ENCODE peak calls at places on chromosomes 3 and 15, in five cellular contexts. P is dorsolateral prefrontal cortex, O is mucosa of descending colon, L is GM20000, N is foreskin fibroblast. R is an unnamed sample.

GRCh38 chr15:35751421-35752133 is 205.6 kb upstream of the DPH6 start:
- DNase-seq in P (no peak), L (peak), O (no peak), N (peak), R (peak)

GRCh38 chr15:100330221-100330620 is 11.6 kb downstream of the ADAMTS17 start:
- DNase-seq in P (no peak), O (no peak), N (no peak), L (no peak), R (no peak)

GRCh38 chr3:196222876-196223595 is 6.7 kb downstream of the SLC51A start:
- DNase-seq in O (no peak), L (no peak), P (no peak), N (no peak), R (no peak)

GRCh38 chr3:175857666-175858270 is 998.6 kb downstream of the NAALADL2 start:
- DNase-seq in L (no peak), P (no peak), O (no peak), N (no peak), R (no peak)

GRCh38 chr15:100628746-100629145 is 26.4 kb downstream of the ASB7 start:
- DNase-seq in P (no peak), O (no peak), N (no peak), L (no peak), R (no peak)

GRCh38 chr3:78287085-78287484 is 1247.2 kb downstream of the ROBO2 start:
- DNase-seq in N (peak), L (no peak), O (no peak), P (no peak), R (no peak)

GRCh38 chr3:170372190-170372879 is 14.8 kb downstream of the SKIL start:
- DNase-seq in P (no peak), L (no peak), N (peak), O (no peak), R (no peak)

GRCh38 chr3:16085884-16086608 is 88.4 kb upstream of the GALNT15 start:
- DNase-seq in L (no peak), N (no peak), O (no peak), P (peak), R (no peak)

GRCh38 chr3:149384911-149385321 is 7.5 kb upstream of the TM4SF1 start:
- DNase-seq in O (no peak), P (no peak), L (no peak), N (peak), R (no peak)

GRCh38 chr3:62201438-62202035 is 171.8 kb downstream of the FEZF2 start:
- DNase-seq in P (no peak), L (peak), N (peak), O (no peak), R (peak)

GRCh38 chr3:65245133-65246076 is 557.6 kb upstream of the ADAMTS9 start:
- DNase-seq in P (no peak), O (no peak), L (no peak), N (peak), R (no peak)

GRCh38 chr3:101829066-101829830 is 20.1 kb upstream of the NFKBIZ start:
- DNase-seq in P (no peak), O (peak), L (no peak), N (peak), R (no peak)

GRCh38 chr3:82496890-82497560 is 735.6 kb upstream of the GBE1 start:
- DNase-seq in P (no peak), N (peak), O (no peak), L (no peak), R (peak)

GRCh38 chr3:172415323-172415722 is 32.9 kb downstream of the GHSR start:
- DNase-seq in N (no peak), L (no peak), P (no peak), O (no peak), R (no peak)

GRCh38 chr15:68429691-68430470 is 2.1 kb downstream of the ITGA11 start:
- DNase-seq in N (no peak), O (no peak), P (no peak), L (no peak), R (no peak)

DNA sequence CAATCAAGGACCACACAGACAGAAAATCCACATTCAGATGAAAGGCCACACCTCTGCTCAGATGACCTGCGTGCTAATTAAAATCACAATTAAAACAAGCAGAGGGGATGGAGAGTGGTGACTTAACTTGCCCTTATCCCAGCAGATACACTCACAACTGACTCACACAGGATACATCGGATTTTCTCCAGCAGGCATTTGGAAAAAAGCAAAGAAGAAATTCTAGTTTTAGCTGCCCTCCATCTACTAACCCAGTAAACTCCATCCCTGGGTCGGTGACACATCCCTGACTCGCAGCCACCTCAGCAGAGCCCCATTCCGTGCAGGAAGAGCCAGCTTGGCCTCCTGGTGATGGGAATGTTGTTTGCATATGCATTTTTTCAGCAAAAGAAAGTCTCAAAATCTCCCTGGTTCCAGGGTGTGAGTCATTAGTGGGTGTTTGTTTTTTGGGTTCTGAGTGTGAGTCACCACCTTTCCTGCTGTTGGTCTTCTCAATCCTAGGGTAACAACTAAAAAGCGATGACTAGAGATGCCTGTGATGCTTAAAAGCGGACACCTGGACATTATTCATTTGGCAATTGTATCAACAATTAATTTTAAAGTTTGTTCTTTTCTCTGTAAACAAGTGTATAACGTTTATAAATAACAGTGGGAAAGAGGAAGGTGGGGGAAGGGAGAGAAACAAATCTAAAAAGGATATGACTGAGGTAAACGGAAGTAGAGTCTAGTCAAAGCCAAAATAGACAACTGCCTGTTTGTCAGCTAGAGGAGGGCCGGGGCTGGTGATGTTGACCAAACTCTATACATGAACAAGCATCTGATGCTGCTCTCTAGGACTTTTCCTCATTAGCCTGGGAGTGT is 49.8 kb upstream of the SLC4A7 start:
- DNase-seq in N (peak), L (peak), P (no peak), O (peak), R (peak)
- TF ChIP-seq CTCF in N (peak), L (no peak), P (no peak), O (no peak), R (peak)

GRCh38 chr3:188946351-188946750 is 225.4 kb upstream of the TPRG1 start:
- DNase-seq in N (no peak), O (no peak), L (no peak), P (no peak), R (no peak)

GRCh38 chr3:188947983-188948657 is 223.7 kb upstream of the TPRG1 start:
- DNase-seq in O (peak), L (no peak), N (peak), P (peak), R (no peak)

GRCh38 chr3:188946837-188947236 is 224.9 kb upstream of the TPRG1 start:
- DNase-seq in O (no peak), N (peak), L (no peak), P (no peak), R (no peak)

GRCh38 chr3:188948658-188949400 is 222.9 kb upstream of the TPRG1 start:
- DNase-seq in P (no peak), N (peak), O (no peak), L (no peak), R (no peak)

DNA sequence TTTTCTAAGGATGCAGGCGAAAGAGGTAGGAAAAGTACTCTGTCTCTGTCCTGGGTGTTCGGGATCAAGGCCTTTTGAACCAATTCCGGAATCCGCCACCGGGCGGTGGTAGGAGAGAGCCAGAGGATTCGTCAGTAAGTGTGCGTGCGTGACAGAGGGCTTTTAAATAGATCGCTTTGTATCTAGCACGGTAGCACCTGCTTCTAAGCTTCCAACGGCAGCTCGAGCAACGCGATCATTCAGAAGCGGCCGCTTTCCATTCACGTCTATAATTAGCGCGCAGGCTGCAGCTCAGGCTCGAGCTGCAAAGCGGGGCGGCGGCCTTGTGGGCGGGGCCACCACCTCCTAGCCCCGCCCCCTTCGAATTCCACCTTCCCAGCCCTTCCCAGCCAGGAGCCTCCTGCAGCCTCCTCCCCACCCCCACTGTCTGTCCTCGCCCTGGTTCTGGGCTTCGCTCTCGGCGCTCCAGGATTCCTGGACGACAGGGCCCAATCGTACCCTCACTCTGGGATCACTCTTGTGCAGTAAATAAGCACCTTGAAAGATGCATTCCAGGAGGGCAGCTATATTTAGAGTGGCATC is 224.3 kb upstream of the TPRG1 start:
- DNase-seq in O (peak), L (no peak), P (peak), N (peak), R (peak)
- TF ChIP-seq CTCF in O (peak), L (no peak), P (peak), N (peak), R (peak)

GRCh38 chr15:70516408-70517193 is 246.8 kb downstream of the UACA start:
- DNase-seq in L (no peak), N (no peak), P (no peak), O (no peak), R (no peak)
- TF ChIP-seq CTCF in L (no peak), N (no peak), P (no peak), O (no peak), R (no peak)

GRCh38 chr15:42083916-42084315 is 10.4 kb downstream of the PLA2G4D start:
- DNase-seq in L (no peak), P (no peak), O (no peak), N (no peak), R (no peak)
- TF ChIP-seq CTCF in L (no peak), P (no peak), O (no peak), N (no peak), R (no peak)

DNA sequence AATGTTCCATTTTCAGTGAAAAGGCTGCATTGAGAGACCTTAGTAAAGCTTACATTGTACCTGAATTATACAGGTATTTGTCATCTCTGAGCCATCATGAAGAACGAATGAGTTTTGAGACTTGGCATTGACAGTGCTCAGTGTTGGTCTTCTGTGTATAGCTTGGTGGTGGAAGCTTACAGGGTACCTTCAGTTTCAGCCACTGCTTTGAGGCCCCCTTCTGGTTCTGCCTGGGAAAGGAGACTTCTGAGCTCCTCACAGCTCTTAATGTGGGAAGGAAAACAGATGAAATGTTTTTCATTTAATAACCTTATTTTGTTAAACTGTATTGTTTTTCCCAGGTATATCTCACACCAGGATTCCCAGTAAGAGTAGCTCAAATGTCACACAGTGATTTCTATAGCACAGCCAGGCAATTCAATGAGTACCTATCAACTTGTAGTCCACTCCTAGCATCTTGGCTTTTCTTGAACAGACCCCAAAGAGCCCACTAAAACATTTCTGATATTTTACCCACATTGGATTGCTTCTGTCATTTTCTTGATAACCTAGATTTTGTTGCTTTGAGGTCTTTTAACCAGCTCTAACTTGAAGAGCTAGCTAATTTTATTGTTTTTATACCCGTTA is 5.6 kb downstream of the SERPINI1 start:
- DNase-seq in N (peak), P (no peak), O (no peak), L (peak), R (peak)
- TF ChIP-seq CTCF in N (peak), P (peak), O (no peak), L (peak), R (no peak)

GRCh38 chr3:52155912-52156311 is 1.7 kb upstream of the POC1A start:
- DNase-seq in P (no peak), L (no peak), N (no peak), O (no peak), R (no peak)

GRCh38 chr3:52150357-52150756 is 3.9 kb downstream of the POC1A start:
- DNase-seq in P (no peak), N (no peak), L (no peak), O (no peak), R (no peak)

GRCh38 chr3:52150860-52151259 is 3.4 kb downstream of the POC1A start:
- DNase-seq in O (no peak), P (no peak), L (no peak), N (no peak), R (no peak)

GRCh38 chr3:52153389-52154096 is 680 bp downstream of the POC1A start:
- DNase-seq in L (no peak), P (no peak), O (peak), N (peak), R (no peak)

GRCh38 chr3:52154135-52155094 is at the start of gene POC1A:
- DNase-seq in O (peak), N (peak), L (peak), P (peak), R (peak)
- TF ChIP-seq CTCF in O (no peak), N (no peak), L (no peak), P (peak), R (peak)